ENCODE peak calls at places on chromosomes 4 and X, in eight cellular contexts. U is kidney epithelial cell, Q is fibroblast of the aortic adventitia, H is neural crest cell, G is cardiac fibroblast, I is lung, M is Calu3, O is GM12865. R is an unnamed sample.

GRCh38 chr4:162952232-162952631 is 214.5 kb downstream of the NAF1 start:
- DNase-seq in H (no peak), I (no peak), M (no peak), Q (no peak), G (no peak), O (no peak), U (peak; percentile 71), R (no peak)

GRCh38 chrX:120781416-120781815 is 94.2 kb downstream of the CT47B1 start:
- DNase-seq in Q (peak; percentile 82), O (no peak), H (no peak), U (no peak), I (no peak), G (peak; percentile 77), M (no peak), R (no peak)

GRCh38 chrX:10393899-10394298 is 226.5 kb downstream of the MID1 start:
- DNase-seq in Q (no peak), O (no peak), H (no peak), M (no peak), G (no peak), U (no peak), I (no peak), R (no peak)

GRCh38 chr4:59834943-59835342 is 1365.2 kb upstream of the ADGRL3 start:
- DNase-seq in M (no peak), H (no peak), O (no peak), I (no peak), Q (no peak), G (no peak), U (no peak), R (no peak)

GRCh38 chr4:150033109-150033508 is 45.1 kb upstream of the DCLK2 start:
- DNase-seq in H (no peak), U (no peak), G (no peak), M (no peak), O (no peak), Q (no peak), I (no peak), R (no peak)

GRCh38 chr4:41366911-41367517 is 110.3 kb downstream of the UCHL1 start:
- DNase-seq in G (no peak), Q (no peak), O (no peak), U (no peak), M (no peak), I (no peak), H (no peak), R (no peak)

GRCh38 chr4:40648742-40649281 is 19.1 kb upstream of the RBM47 start:
- DNase-seq in I (no peak), H (no peak), Q (no peak), M (no peak), U (no peak), G (no peak), O (peak; percentile 69), R (no peak)

GRCh38 chrX:12548746-12549145 is 242.5 kb upstream of the PRPS2 start:
- DNase-seq in Q (peak; percentile 28), O (peak; percentile 22), U (no peak), M (peak; percentile 41), I (no peak), H (peak; percentile 12), G (peak; percentile 41), R (no peak)

GRCh38 chrX:23813808-23814207 is 30.8 kb downstream of the SAT1 start:
- DNase-seq in H (no peak), U (no peak), Q (no peak), G (no peak), O (no peak), I (no peak), M (no peak), R (no peak)

GRCh38 chrX:33160273-33160672 is 51.1 kb downstream of the DMD start:
- DNase-seq in O (no peak), G (no peak), I (no peak), U (no peak), M (no peak), H (no peak), Q (no peak), R (no peak)

GRCh38 chrX:130110379-130111219 is at the start of gene ELF4:
- DNase-seq in I (no peak), O (peak; percentile 75), Q (peak; percentile 57), U (no peak), M (peak; percentile 70), H (no peak), G (peak; percentile 73), R (peak; percentile 74)

GRCh38 chrX:130623508-130623907 is 221.7 kb downstream of the RBMX2 start:
- DNase-seq in G (no peak), Q (no peak), O (no peak), I (no peak), H (no peak), M (no peak), U (no peak), R (no peak)

GRCh38 chr4:75939890-75940691 is 722 bp downstream of the NAAA start:
- DNase-seq in Q (peak; percentile 45), M (peak; percentile 36), I (peak; percentile 71), U (no peak), H (peak; percentile 39), O (peak; percentile 85), G (peak; percentile 49), R (peak; percentile 88)

GRCh38 chr4:87337361-87337760 is 14.7 kb upstream of the HSD17B13 start:
- DNase-seq in M (no peak), H (no peak), Q (no peak), O (no peak), G (no peak), U (no peak), I (no peak), R (no peak)

GRCh38 chr4:85762204-85762884 is 287.4 kb downstream of the ARHGAP24 start:
- DNase-seq in O (no peak), M (no peak), G (peak; percentile 94), Q (peak; percentile 97), U (no peak), H (no peak), I (no peak), R (no peak)

GRCh38 chr4:169410839-169411770 is 140.3 kb upstream of the SH3RF1 start:
- DNase-seq in I (no peak), O (peak; percentile 94), Q (no peak), H (peak; percentile 16), G (peak; percentile 64), M (no peak), U (peak; percentile 14), R (peak; percentile 55)

GRCh38 chr4:152707632-152708031 is 27.8 kb upstream of the TMEM154 start:
- DNase-seq in U (no peak), I (no peak), Q (no peak), M (no peak), O (no peak), G (no peak), H (no peak), R (no peak)

GRCh38 chr4:1030559-1030958 is 19.1 kb downstream of the FGFRL1 start:
- DNase-seq in O (no peak), I (no peak), M (no peak), U (no peak), H (no peak), Q (no peak), G (no peak), R (no peak)

GRCh38 chr4:1032861-1033260 is 21.4 kb downstream of the FGFRL1 start:
- DNase-seq in Q (no peak), I (no peak), M (no peak), G (no peak), H (no peak), U (no peak), O (no peak), R (no peak)

GRCh38 chr4:1031956-1032795 is 20.8 kb downstream of the FGFRL1 start:
- DNase-seq in Q (no peak), O (no peak), U (no peak), I (no peak), M (peak; percentile 38), G (no peak), H (no peak), R (no peak)

GRCh38 chr4:1029957-1030520 is 18.6 kb downstream of the FGFRL1 start:
- DNase-seq in G (no peak), Q (no peak), H (no peak), M (no peak), U (no peak), I (no peak), O (no peak), R (no peak)

DNA sequence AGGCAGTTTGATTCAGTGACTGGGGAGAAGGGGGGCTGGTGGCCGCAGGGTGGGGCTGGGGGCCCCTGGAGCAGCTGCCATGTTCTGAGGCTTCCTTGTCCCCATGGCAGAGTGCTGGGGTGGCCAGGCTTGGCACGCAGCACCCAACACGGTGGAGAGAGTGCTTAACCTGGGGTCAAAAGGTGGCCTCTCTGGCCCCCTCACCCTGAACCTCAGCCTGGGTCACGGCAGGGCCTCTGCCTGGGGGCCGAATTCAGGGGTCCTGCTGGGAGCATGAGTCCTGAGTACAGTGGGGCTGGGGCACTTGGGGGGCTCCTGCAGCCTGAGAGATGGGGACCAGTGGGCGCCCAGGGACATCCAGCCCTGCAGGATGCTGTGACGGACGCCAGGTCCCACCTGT is 19.9 kb downstream of the FGFRL1 start:
- DNase-seq in G (no peak), M (no peak), O (no peak), U (no peak), Q (no peak), I (no peak), H (no peak), R (no peak)
- TF ChIP-seq CTCF in G (no peak), M (no peak), O (no peak), U (no peak), Q (no peak), I (no peak), H (no peak), R (no peak)

DNA sequence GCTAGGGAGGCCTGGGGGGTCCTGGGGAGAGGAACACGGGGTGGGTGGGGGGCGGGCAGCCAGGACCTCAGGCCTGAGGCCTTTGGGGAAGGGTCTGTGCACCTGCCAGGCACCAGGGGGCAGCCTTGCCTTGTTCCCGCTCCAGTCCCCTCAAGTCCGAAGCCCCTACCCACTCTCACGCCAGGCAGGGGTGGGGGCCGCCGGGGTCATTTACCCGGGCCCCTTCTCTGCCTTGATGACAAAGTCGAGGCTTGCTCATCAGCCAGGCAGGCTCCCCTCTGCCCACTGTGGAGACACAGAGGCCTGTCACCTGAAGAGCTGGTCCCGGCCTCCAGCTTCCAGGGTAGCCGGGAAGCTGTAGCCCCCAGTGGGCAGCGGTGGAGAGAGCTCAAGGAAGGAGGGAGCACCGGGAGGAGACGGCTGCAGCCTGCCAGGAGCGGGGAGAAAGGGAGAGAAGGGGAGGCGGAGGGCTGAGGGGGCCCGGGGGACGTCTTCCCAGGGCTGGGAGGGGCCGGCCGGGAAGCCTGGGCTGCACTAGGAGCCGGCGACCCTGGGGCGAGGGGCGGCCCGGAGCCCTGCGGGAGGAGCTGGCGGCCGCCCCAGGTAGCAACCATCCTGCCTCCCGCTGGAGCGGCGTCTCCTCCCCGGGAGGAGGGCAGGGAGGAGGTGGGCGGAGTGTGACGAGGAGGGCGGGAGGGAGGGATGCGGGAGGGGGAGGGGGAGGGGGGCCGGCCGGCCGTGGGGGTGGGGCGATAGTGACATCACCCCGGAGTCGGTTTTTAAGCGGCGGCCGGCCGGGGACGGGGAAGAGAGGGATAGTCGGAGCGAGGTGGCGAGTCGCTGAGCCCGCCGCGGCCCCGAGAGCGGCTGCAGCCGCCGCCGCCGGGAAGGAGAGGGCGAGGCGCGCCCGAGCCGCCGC is at the start of gene SLC6A8:
- DNase-seq in I (peak; percentile 50), H (peak; percentile 62), U (no peak), Q (peak; percentile 52), G (peak; percentile 76), O (peak; percentile 40), M (peak; percentile 69), R (no peak)
- TF ChIP-seq CTCF in I (no peak), H (peak; percentile 52), U (peak; percentile 44), Q (peak; percentile 26), G (no peak), O (peak; percentile 35), M (no peak), R (peak; percentile 48)

GRCh38 chrX:20252392-20253231 is 14.1 kb downstream of the RPS6KA3 start:
- DNase-seq in G (peak; percentile 57), U (no peak), Q (peak; percentile 51), M (peak; percentile 80), I (peak; percentile 70), O (peak; percentile 62), H (peak; percentile 37), R (peak; percentile 16)
- TF ChIP-seq CTCF in G (peak; percentile 67), U (peak; percentile 61), Q (peak; percentile 70), M (peak; percentile 65), I (peak; percentile 58), O (peak; percentile 56), H (peak; percentile 63), R (no peak)

GRCh38 chrX:29617725-29618124 is 597.6 kb upstream of the MAGEB2 start:
- DNase-seq in U (no peak), I (no peak), G (peak; percentile 13), O (peak; percentile 4), Q (peak; percentile 13), H (no peak), M (no peak), R (no peak)
- TF ChIP-seq CTCF in U (peak; percentile 15), I (no peak), G (peak; percentile 26), O (no peak), Q (peak; percentile 21), H (peak; percentile 23), M (no peak), R (peak; percentile 13)

R was measured in GM10248.